ENCODE peak calls at places on chromosome 10, in eight cellular contexts. K is left ventricle myocardium inferior, A is A549, N is cardiac muscle cell, S is IMR-90, L is heart left ventricle, O is upper lobe of left lung, T is thyroid gland. W is an unnamed sample. For H3K4me1, the result is how much of the 10 kb centered on the place peaks cover.

GRCh38 chr10:60352105-60352504 is 37.6 kb downstream of the ANK3 start:
- DNase-seq in K (no peak), A (no peak), N (no peak), S (no peak), L (no peak), O (no peak), T (peak), W (no peak)

GRCh38 chr10:86648706-86649426 is 5.5 kb upstream of the OPN4 start:
- DNase-seq in K (peak), A (peak), N (peak), S (peak), L (no peak), O (peak), T (peak), W (peak)

GRCh38 chr10:1109795-1110673 is 53.8 kb downstream of the WDR37 start:
- DNase-seq in K (peak), A (peak), N (peak), S (peak), L (peak), O (peak), T (peak), W (no peak)

GRCh38 chr10:43046288-43046991 is 30.4 kb upstream of the RET start:
- DNase-seq in K (peak), A (no peak), N (no peak), S (no peak), L (peak), O (no peak), T (no peak), W (peak)

GRCh38 chr10:6151087-6151977 is 51.4 kb upstream of the PFKFB3 start:
- DNase-seq in K (peak), A (peak), N (peak), S (peak), L (peak), O (peak), T (peak), W (no peak)

GRCh38 chr10:73808021-73808815 is 3.2 kb downstream of the NDST2 start:
- DNase-seq in K (no peak), A (no peak), N (no peak), S (no peak), L (no peak), O (no peak), T (no peak), W (no peak)

GRCh38 chr10:8183241-8183704 is 128.8 kb downstream of the GATA3 start:
- DNase-seq in K (no peak), A (no peak), N (peak), S (no peak), L (no peak), O (no peak), T (no peak), W (no peak)

GRCh38 chr10:95655571-95656290 is 780 bp downstream of the ALDH18A1 start:
- DNase-seq in K (no peak), A (peak), N (peak), S (peak), L (no peak), O (no peak), T (no peak), W (peak)

GRCh38 chr10:70837660-70838059 is 21.9 kb downstream of the SGPL1 start:
- DNase-seq in K (no peak), A (no peak), N (no peak), S (no peak), L (no peak), O (no peak), T (no peak), W (no peak)

GRCh38 chr10:116274141-116274861 is 1.3 kb upstream of the GFRA1 start:
- DNase-seq in K (peak), A (peak), N (no peak), S (no peak), L (no peak), O (peak), T (no peak), W (peak)

GRCh38 chr10:67385566-67385965 is 310.4 kb downstream of the CTNNA3 start:
- DNase-seq in K (no peak), A (no peak), N (no peak), S (no peak), L (no peak), O (no peak), T (no peak), W (no peak)

GRCh38 chr10:78852856-78853255 is 215.9 kb upstream of the ZMIZ1 start:
- DNase-seq in K (no peak), A (peak), N (peak), S (peak), L (no peak), O (no peak), T (no peak), W (no peak)

GRCh38 chr10:47048533-47048905 is 137.3 kb downstream of the PTPN20 start:
- DNase-seq in K (no peak), A (no peak), N (peak), S (no peak), L (peak), O (no peak), T (peak), W (no peak)

GRCh38 chr10:59508296-59508695 is 145.9 kb upstream of the FAM13C start:
- DNase-seq in K (no peak), A (no peak), N (no peak), S (peak), L (no peak), O (no peak), T (no peak), W (no peak)

GRCh38 chr10:76830218-76830617 is 807.4 kb downstream of the KCNMA1 start:
- DNase-seq in K (no peak), A (no peak), N (no peak), S (no peak), L (no peak), O (no peak), T (no peak), W (no peak)

GRCh38 chr10:27558612-27559020 is 54.5 kb downstream of the RAB18 start:
- DNase-seq in K (peak), A (peak), N (peak), S (peak), L (peak), O (no peak), T (peak), W (no peak)

GRCh38 chr10:110859206-110859946 is 12.4 kb upstream of the PDCD4 start:
- DNase-seq in K (no peak), A (no peak), N (no peak), S (no peak), L (no peak), O (no peak), T (no peak), W (no peak)

GRCh38 chr10:110861476-110861875 is 10.3 kb upstream of the PDCD4 start:
- DNase-seq in K (no peak), A (no peak), N (no peak), S (no peak), L (no peak), O (no peak), T (no peak), W (no peak)

GRCh38 chr10:110858297-110858934 is 13.3 kb upstream of the PDCD4 start:
- DNase-seq in K (no peak), A (no peak), N (no peak), S (no peak), L (no peak), O (no peak), T (no peak), W (no peak)

GRCh38 chr10:110860576-110861241 is 11.0 kb upstream of the PDCD4 start:
- DNase-seq in K (no peak), A (no peak), N (no peak), S (no peak), L (no peak), O (no peak), T (no peak), W (no peak)

DNA sequence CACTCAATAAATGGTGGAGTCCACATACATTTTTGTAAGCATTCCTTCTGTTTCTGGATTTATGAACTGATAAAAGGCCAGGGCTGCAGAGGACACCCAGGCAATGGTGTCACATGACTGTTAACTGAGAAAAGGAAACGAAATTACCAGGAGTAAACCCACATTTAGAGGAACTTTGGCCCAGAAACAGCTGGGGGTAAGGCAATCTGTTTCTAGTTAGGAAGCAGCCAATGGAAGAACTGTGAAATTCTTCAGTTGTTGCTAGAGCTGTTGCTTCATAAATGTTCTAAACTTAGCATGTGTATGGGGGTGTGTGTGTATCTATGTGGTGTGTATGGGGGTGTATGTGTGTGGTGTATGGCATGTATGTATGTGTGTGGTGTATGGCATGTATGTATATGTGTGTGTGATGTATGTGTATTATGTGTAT is 11.8 kb upstream of the PDCD4 start:
- DNase-seq in K (no peak), A (no peak), N (peak), S (peak), L (no peak), O (no peak), T (no peak), W (no peak)
- H3K4me1 ChIP-seq in K (under half), A (under half), N (under half), S (under half), L (under half), O (half or more), T (under half), W (half or more)

DNA sequence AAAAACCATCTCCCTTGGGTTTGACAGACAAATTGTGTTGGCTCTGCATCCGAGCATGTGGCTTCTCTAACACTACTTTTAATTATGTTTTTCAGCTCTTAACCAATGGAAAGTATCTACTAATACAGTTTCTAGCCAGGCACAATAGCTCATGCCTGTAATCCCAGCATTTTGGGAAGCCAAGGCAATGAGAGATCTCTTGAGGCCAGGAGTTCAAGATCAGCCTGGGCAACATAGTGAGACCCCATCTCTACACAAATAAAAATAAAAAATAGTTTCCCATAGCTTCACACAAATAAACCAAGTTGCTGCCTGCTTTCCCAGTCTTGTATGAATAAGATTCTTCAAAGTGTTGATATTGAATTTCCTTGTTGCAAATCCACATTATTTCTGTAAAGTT is 13.8 kb upstream of the ARHGAP12 start:
- DNase-seq in K (no peak), A (no peak), N (no peak), S (no peak), L (no peak), O (no peak), T (no peak), W (no peak)
- H3K4me1 ChIP-seq in K (under half), A (half or more), N (under half), S (under half), L (under half), O (under half), T (under half), W (under half)

GRCh38 chr10:63229192-63229591 is 96.1 kb downstream of the NRBF2 start:
- DNase-seq in K (no peak), A (no peak), N (no peak), S (no peak), L (no peak), O (no peak), T (no peak), W (no peak)
- H3K4me1 ChIP-seq in K (half or more), A (under half), N (under half), S (under half), L (under half), O (under half), T (under half), W (under half)

GRCh38 chr10:71888623-71889387 is 37.8 kb upstream of the PSAP start:
- DNase-seq in K (peak), A (peak), N (peak), S (peak), L (peak), O (peak), T (peak), W (peak)
- H3K4me1 ChIP-seq in K (under half), A (under half), N (under half), S (under half), L (under half), O (under half), T (under half), W (under half)

DNA sequence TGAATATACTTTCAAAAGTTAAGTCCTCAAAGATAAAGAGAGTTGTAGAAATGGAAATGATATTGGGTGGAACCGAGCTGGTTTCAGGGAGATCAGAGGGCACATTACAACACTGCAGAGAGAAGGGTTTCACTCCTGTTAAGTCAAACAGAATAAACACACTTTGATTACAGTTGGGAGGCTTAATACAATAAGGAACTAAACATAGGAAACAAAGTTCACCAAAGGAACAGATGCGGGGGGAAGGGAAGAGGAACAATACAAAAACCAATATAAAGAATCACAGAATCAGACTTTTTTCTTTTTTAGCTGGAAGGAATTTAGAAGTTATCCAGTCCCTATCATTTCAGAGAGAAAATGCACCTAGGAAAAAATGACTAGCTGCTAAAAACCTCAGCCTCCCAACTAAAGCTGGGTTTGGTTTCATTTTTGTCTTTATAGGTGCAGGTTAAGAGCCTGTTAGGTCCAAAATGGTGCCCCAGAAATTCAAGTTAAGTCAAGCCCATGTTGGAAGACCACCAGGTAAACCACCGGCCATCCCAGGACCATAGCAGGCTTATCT is 81.9 kb downstream of the DNMBP start:
- DNase-seq in K (no peak), A (no peak), N (no peak), S (no peak), L (no peak), O (no peak), T (no peak), W (no peak)
- H3K4me1 ChIP-seq in K (under half), A (half or more), N (under half), S (under half), L (under half), O (half or more), T (half or more), W (half or more)

GRCh38 chr10:35394934-35395333 is 58.6 kb downstream of the CCNY start:
- DNase-seq in K (no peak), A (no peak), N (no peak), S (no peak), L (no peak), O (no peak), T (no peak), W (no peak)
- H3K4me1 ChIP-seq in K (half or more), A (under half), N (under half), S (under half), L (under half), O (half or more), T (under half), W (under half)

GRCh38 chr10:128723631-128724205 is 597.5 kb upstream of the MKI67 start:
- DNase-seq in K (no peak), A (no peak), N (no peak), S (no peak), L (no peak), O (no peak), T (no peak), W (no peak)
- H3K4me1 ChIP-seq in K (under half), A (under half), N (under half), S (under half), L (under half), O (under half), T (under half), W (under half)

W was measured in suprapubic skin.